ENCODE peak calls at places on chromosomes 4 and X, in six cellular contexts. H, X, M, G, O and I are unnamed samples.

GRCh38 chr4:21885770-21886169 is 62.8 kb downstream of the KCNIP4 start:
- DNase-seq in H (no peak), X (no peak), M (no peak), G (peak; percentile 47), O (no peak), I (no peak)

GRCh38 chrX:12804655-12805054 is 13.4 kb downstream of the PRPS2 start:
- DNase-seq in H (peak; percentile 35), X (no peak), M (no peak), G (no peak), O (no peak), I (no peak)

GRCh38 chrX:73785493-73785892 is 222.5 kb downstream of the CHIC1 start:
- DNase-seq in H (no peak), X (no peak), M (no peak), G (no peak), O (peak; percentile 30), I (no peak)

GRCh38 chrX:48540015-48540350 is 469 bp downstream of the TBC1D25 start:
- DNase-seq in H (no peak), X (peak; percentile 12), M (no peak), G (peak; percentile 12), O (no peak), I (peak; percentile 65)

GRCh38 chr4:1813915-1814314 is 20.8 kb downstream of the FGFR3 start:
- DNase-seq in H (no peak), X (no peak), M (no peak), G (no peak), O (no peak), I (no peak)

GRCh38 chr4:183808102-183808466 is 97.0 kb upstream of the STOX2 start:
- DNase-seq in H (no peak), X (no peak), M (no peak), G (no peak), O (peak; percentile 37), I (no peak)

GRCh38 chr4:132923516-132923915 is 225.6 kb upstream of the PCDH10 start:
- DNase-seq in H (no peak), X (no peak), M (no peak), G (no peak), O (no peak), I (no peak)

GRCh38 chrX:14010566-14010965 is 19.1 kb downstream of the GEMIN8 start:
- DNase-seq in H (no peak), X (no peak), M (no peak), G (no peak), O (no peak), I (peak; percentile 75)

GRCh38 chr4:26061248-26061986 is 147.4 kb downstream of the SMIM20 start:
- DNase-seq in H (no peak), X (peak; percentile 63), M (no peak), G (peak; percentile 29), O (peak; percentile 85), I (peak; percentile 56)

GRCh38 chr4:24105183-24106039 is 215.6 kb upstream of the PPARGC1A start:
- DNase-seq in H (no peak), X (no peak), M (no peak), G (peak; percentile 91), O (no peak), I (peak; percentile 76)

GRCh38 chrX:65127804-65128203 is 151.6 kb upstream of the ZC4H2 start:
- DNase-seq in H (no peak), X (no peak), M (no peak), G (no peak), O (peak; percentile 0), I (no peak)

GRCh38 chrX:132470830-132471229 is 18.0 kb downstream of the MBNL3 start:
- DNase-seq in H (no peak), X (no peak), M (no peak), G (no peak), O (no peak), I (no peak)

GRCh38 chr4:169272265-169272886 is 1.6 kb upstream of the SH3RF1 start:
- DNase-seq in H (no peak), X (no peak), M (peak; percentile 72), G (peak; percentile 59), O (no peak), I (peak; percentile 61)

GRCh38 chr4:169270156-169270809 is 473 bp downstream of the SH3RF1 start:
- DNase-seq in H (peak; percentile 79), X (no peak), M (no peak), G (no peak), O (peak; percentile 70), I (peak; percentile 72)

GRCh38 chr4:169270810-169271691 is at the start of gene SH3RF1:
- DNase-seq in H (peak; percentile 92), X (no peak), M (no peak), G (peak; percentile 73), O (peak; percentile 75), I (peak; percentile 89)

GRCh38 chr4:169274033-169274432 is 3.3 kb upstream of the SH3RF1 start:
- DNase-seq in H (no peak), X (no peak), M (no peak), G (no peak), O (no peak), I (no peak)

GRCh38 chr4:169271692-169272007 is 894 bp upstream of the SH3RF1 start:
- DNase-seq in H (no peak), X (no peak), M (no peak), G (no peak), O (no peak), I (no peak)
- H3K4me3 ChIP-seq in H (peak overlapping the region; percentile 85), X (peak overlapping the region; percentile 87), M (peak overlapping the region; percentile 80), G (peak overlapping the region; percentile 94), O (peak overlapping the region; percentile 82), I (peak overlapping the region; percentile 80)

DNA sequence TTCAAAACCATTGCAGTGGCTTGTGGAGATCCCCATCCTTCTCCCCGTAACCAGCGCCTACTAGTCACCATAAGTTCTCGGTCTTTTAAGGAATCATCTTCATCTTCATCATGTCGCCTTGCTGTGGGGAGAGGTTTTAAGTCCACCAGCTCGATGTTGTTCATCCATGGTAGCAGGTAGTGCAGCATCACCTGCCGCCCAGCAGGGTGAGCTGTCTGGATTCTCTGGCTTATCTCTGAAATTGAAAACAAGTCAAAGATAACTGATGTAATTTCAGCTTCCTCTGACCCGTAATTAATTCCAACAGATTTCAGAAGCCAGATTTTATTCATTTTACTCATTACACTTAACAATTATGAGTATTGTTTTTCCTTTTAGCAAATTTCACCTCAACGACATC is 67.4 kb downstream of the ZAR1 start:
- DNase-seq in H (no peak), X (no peak), M (no peak), G (no peak), O (peak; percentile 43), I (peak; percentile 18)
- TF ChIP-seq CTCF in H (no peak), X (no peak), M (peak; percentile 27), G (peak; percentile 65), O (peak; percentile 65), I (peak; percentile 42)

DNA sequence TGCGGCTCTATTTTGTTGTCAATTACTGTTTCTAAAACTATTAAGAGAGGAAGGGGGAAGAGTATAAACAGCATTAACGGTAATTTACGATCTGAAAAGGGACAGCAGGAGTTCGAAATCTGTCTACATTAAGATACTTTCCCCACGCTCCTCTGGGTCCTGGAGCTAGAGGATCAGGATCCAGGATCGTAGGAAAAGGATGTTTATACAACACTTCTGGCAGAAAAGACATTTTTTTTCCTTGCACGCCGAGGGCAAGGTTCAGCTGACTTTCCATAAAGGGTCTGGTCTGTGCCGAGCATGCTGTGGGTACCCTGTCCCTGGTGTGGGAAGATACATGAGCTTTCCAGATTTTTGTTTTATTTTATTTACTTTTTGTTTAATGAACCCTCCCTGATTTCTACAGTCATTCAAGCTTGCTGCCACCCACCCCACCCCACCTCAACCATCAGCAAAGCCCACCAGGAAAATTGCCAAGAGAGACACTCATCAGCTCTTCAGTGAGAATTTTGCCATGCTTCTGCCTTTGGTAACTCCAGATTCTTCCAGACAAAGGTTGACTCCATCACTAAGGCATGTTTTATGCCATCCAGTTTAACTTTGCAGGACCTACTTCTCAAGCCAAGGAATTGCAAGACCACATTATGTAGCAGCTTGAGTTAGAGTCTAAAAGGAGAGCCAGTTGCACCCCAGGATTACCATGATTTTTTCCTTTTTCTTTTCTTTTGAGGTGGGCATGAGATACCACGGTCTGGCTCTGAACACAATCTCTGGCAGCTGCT is 188.1 kb downstream of the QDPR start:
- DNase-seq in H (no peak), X (no peak), M (no peak), G (no peak), O (no peak), I (no peak)
- H3K4me3 ChIP-seq in H (no peak overlapping the region), X (no peak overlapping the region), M (no peak overlapping the region), G (no peak overlapping the region), O (no peak overlapping the region), I (no peak overlapping the region)

GRCh38 chrX:43962636-43963035 is 10.6 kb downstream of the NDP start:
- DNase-seq in H (no peak), X (no peak), M (no peak), G (no peak), O (no peak), I (no peak)

GRCh38 chrX:43958529-43958928 is 14.7 kb downstream of the NDP start:
- DNase-seq in H (no peak), X (peak; percentile 81), M (peak; percentile 13), G (peak; percentile 74), O (peak; percentile 82), I (peak; percentile 79)

GRCh38 chrX:43964936-43965335 is 8.3 kb downstream of the NDP start:
- DNase-seq in H (no peak), X (no peak), M (no peak), G (no peak), O (no peak), I (peak; percentile 14)

GRCh38 chrX:43963726-43964125 is 9.5 kb downstream of the NDP start:
- DNase-seq in H (no peak), X (no peak), M (no peak), G (no peak), O (no peak), I (no peak)

GRCh38 chrX:43961699-43962098 is 11.5 kb downstream of the NDP start:
- DNase-seq in H (no peak), X (no peak), M (no peak), G (no peak), O (no peak), I (no peak)
- TF ChIP-seq CTCF in H (no peak), X (peak; percentile 11), M (no peak), G (peak; percentile 21), O (peak; percentile 48), I (peak; percentile 19)

DNA sequence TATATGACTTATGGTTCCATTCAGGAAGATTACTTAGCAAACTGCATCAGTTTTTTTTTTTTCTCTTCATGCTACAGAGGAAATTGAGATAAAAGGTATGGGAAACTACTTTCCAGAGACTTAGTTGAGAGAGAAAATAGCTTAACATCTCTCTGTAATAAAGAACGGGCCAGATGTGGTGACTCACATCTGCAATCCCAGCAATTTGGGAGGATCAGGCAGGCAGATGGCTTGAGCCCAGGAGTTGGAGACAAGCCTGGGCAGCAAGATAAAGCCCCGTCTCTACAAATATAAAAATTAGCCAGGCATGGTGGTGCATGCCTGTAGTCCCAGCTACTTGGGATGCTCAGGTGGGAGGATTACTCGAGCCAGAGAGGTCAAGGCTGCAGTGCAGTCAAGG is 271.2 kb upstream of the TENM3 start:
- DNase-seq in H (no peak), X (no peak), M (no peak), G (no peak), O (no peak), I (peak; percentile 73)
- H3K4me3 ChIP-seq in H (no peak overlapping the region), X (no peak overlapping the region), M (no peak overlapping the region), G (no peak overlapping the region), O (no peak overlapping the region), I (no peak overlapping the region)

GRCh38 chr4:54945838-54946237 is 179.6 kb downstream of the KDR start:
- DNase-seq in H (no peak), X (no peak), M (no peak), G (peak; percentile 43), O (no peak), I (no peak)
- TF ChIP-seq CTCF in H (no peak), X (no peak), M (peak; percentile 8), G (peak; percentile 29), O (no peak), I (no peak)